ENCODE peak calls at places on chromosomes 4 and X, in six cellular contexts. Q, X, V, W, S and T are unnamed samples.

GRCh38 chr4:8340721-8341680 is 71.4 kb downstream of the HTRA3 start:
- DNase-seq in Q (no peak), X (peak; percentile 86), V (no peak), W (no peak), S (no peak), T (peak; percentile 89)

GRCh38 chr4:172830295-172830764 is 338.3 kb upstream of the GALNT7 start:
- DNase-seq in Q (no peak), X (no peak), V (no peak), W (no peak), S (peak; percentile 48), T (no peak)

GRCh38 chrX:11380187-11380586 is 87.0 kb downstream of the AMELX start:
- DNase-seq in Q (no peak), X (no peak), V (no peak), W (no peak), S (no peak), T (no peak)

GRCh38 chrX:134807039-134807729 is 148.9 kb upstream of the PLAC1 start:
- DNase-seq in Q (peak; percentile 70), X (peak; percentile 81), V (peak; percentile 96), W (peak; percentile 93), S (peak; percentile 94), T (peak; percentile 87)

GRCh38 chrX:139508099-139508498 is 22.4 kb upstream of the F9 start:
- DNase-seq in Q (no peak), X (no peak), V (no peak), W (no peak), S (no peak), T (no peak)

GRCh38 chr4:25861422-25861926 is 1.3 kb downstream of the SEL1L3 start:
- DNase-seq in Q (no peak), X (no peak), V (no peak), W (no peak), S (no peak), T (no peak)

GRCh38 chr4:151569650-151570049 is 160.7 kb downstream of the FHIP1A start:
- DNase-seq in Q (no peak), X (no peak), V (no peak), W (no peak), S (peak; percentile 15), T (no peak)

GRCh38 chr4:25843340-25844097 is 19.3 kb downstream of the SEL1L3 start:
- DNase-seq in Q (no peak), X (peak; percentile 37), V (no peak), W (no peak), S (no peak), T (peak; percentile 23)

GRCh38 chrX:124211312-124211942 is 121.0 kb upstream of the TEX13D start:
- DNase-seq in Q (no peak), X (no peak), V (no peak), W (no peak), S (peak; percentile 37), T (no peak)

GRCh38 chrX:40552768-40553167 is 28.0 kb upstream of the ATP6AP2 start:
- DNase-seq in Q (no peak), X (no peak), V (no peak), W (no peak), S (no peak), T (no peak)

GRCh38 chrX:37599735-37600134 is 28.3 kb downstream of the LANCL3 start:
- DNase-seq in Q (no peak), X (no peak), V (peak; percentile 7), W (no peak), S (no peak), T (no peak)

GRCh38 chr4:15234101-15234500 is 193.7 kb upstream of the C1QTNF7 start:
- DNase-seq in Q (no peak), X (no peak), V (peak; percentile 20), W (no peak), S (no peak), T (no peak)

GRCh38 chr4:16259531-16260246 is 33.4 kb upstream of the TAPT1 start:
- DNase-seq in Q (no peak), X (no peak), V (peak; percentile 73), W (no peak), S (no peak), T (no peak)

GRCh38 chr4:84597450-84597849 is 14.5 kb downstream of the CDS1 start:
- DNase-seq in Q (no peak), X (no peak), V (peak; percentile 46), W (no peak), S (peak; percentile 25), T (no peak)

GRCh38 chr4:128060130-128060619 is 937 bp upstream of the LARP1B start:
- DNase-seq in Q (no peak), X (no peak), V (no peak), W (no peak), S (no peak), T (no peak)

GRCh38 chr4:111636961-111637556 is 508.2 kb upstream of the FAM241A start:
- DNase-seq in Q (no peak), X (no peak), V (no peak), W (no peak), S (no peak), T (no peak)

GRCh38 chr4:70927502-70928139 is 25.5 kb downstream of the MOB1B start:
- DNase-seq in Q (peak; percentile 1), X (no peak), V (no peak), W (peak; percentile 64), S (no peak), T (no peak)

GRCh38 chr4:907691-908437 is 24.3 kb downstream of the GAK start:
- DNase-seq in Q (no peak), X (no peak), V (peak; percentile 50), W (no peak), S (no peak), T (no peak)

GRCh38 chr4:27123050-27123768 is 262.6 kb downstream of the STIM2 start:
- DNase-seq in Q (no peak), X (no peak), V (no peak), W (no peak), S (peak; percentile 50), T (no peak)

GRCh38 chrX:106281383-106281782 is 113.3 kb downstream of the PWWP3B start:
- DNase-seq in Q (no peak), X (no peak), V (no peak), W (no peak), S (no peak), T (no peak)

GRCh38 chr4:87823741-87824140 is 9.0 kb upstream of the MEPE start:
- DNase-seq in Q (no peak), X (no peak), V (no peak), W (no peak), S (no peak), T (no peak)

GRCh38 chrX:12972239-12972638 is 2.7 kb upstream of the TMSB4X start:
- DNase-seq in Q (no peak), X (no peak), V (no peak), W (no peak), S (no peak), T (no peak)

GRCh38 chrX:12972867-12973560 is 1.9 kb upstream of the TMSB4X start:
- DNase-seq in Q (no peak), X (no peak), V (no peak), W (no peak), S (no peak), T (no peak)

GRCh38 chrX:12967711-12968465 is 7.0 kb upstream of the TMSB4X start:
- DNase-seq in Q (no peak), X (no peak), V (no peak), W (no peak), S (no peak), T (no peak)

GRCh38 chrX:12971282-12972003 is 3.5 kb upstream of the TMSB4X start:
- DNase-seq in Q (no peak), X (no peak), V (no peak), W (no peak), S (no peak), T (peak; percentile 38)

GRCh38 chrX:12970691-12971202 is 4.2 kb upstream of the TMSB4X start:
- DNase-seq in Q (no peak), X (no peak), V (no peak), W (no peak), S (peak; percentile 79), T (no peak)
- TF ChIP-seq CTCF in Q (no peak), X (peak; percentile 54), V (peak; percentile 41), W (peak; percentile 65), S (peak; percentile 76), T (peak; percentile 65)

GRCh38 chrX:71198066-71198465 is 25.0 kb upstream of the GJB1 start:
- DNase-seq in Q (no peak), X (no peak), V (no peak), W (no peak), S (no peak), T (no peak)
- H3K4me3 ChIP-seq in Q (peak overlapping the region; percentile 52), X (peak overlapping the region; percentile 7), V (no peak overlapping the region), W (peak overlapping the region; percentile 31), S (no peak overlapping the region), T (peak overlapping the region; percentile 14)

DNA sequence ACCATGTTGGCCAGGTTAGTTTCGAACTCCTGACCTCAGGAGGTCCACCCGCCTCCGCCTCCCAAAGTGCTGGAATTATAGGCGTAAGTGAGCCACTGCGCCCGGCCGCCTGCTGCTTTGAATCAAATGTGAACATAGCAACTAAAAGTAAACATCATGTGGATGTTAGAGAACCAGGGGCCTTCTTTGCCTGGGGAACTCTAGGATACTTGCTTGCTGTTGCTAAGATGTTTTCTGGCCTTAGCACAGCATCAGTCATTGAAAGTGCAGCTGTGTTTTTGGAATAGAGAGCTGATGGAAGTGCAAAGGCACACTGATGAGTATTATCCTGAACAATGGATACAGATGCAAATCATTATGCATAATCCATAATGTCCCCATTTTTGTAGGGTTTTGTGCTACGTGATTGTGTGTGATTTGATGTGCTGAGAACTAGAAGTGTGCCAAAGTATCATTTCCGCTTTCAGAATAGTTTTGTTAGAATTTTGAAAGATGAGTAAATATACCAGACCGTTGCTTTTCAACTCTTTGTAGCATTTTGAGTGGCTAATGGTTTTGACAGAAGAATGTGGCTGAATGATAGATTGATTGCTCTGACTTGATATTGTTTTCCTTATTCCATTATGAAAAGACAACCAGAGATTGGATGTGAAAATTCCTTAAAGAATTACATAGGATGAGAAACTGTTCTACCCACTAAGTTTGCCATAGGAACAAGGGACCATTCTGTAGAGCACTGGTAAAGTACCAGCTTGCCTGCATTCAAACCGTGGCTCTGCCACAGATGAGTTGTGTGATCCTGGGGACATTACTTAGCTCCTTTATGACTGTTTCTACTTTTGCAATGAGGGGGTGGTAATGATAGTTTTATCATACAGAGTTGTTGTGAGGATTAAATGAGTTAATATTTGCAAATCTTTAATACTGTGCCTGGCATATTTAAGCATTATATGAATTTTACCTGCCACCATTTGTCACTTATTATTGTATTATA is 74.7 kb downstream of the REPS2 start:
- DNase-seq in Q (no peak), X (no peak), V (no peak), W (no peak), S (no peak), T (no peak)
- H3K4me1 ChIP-seq in Q (no peaks in the 10 kb centered on the region), X (no peaks in the 10 kb centered on the region), V (no peaks in the 10 kb centered on the region), W (peaks cover 32% of the 10 kb centered on the region), S (peaks cover 3% of the 10 kb centered on the region), T (no peaks in the 10 kb centered on the region)

GRCh38 chr4:89164400-89164799 is 53.1 kb downstream of the TIGD2 start:
- DNase-seq in Q (no peak), X (no peak), V (no peak), W (no peak), S (no peak), T (no peak)
- TF ChIP-seq CTCF in Q (no peak), X (no peak), V (no peak), W (no peak), S (peak; percentile 28), T (no peak)

DNA sequence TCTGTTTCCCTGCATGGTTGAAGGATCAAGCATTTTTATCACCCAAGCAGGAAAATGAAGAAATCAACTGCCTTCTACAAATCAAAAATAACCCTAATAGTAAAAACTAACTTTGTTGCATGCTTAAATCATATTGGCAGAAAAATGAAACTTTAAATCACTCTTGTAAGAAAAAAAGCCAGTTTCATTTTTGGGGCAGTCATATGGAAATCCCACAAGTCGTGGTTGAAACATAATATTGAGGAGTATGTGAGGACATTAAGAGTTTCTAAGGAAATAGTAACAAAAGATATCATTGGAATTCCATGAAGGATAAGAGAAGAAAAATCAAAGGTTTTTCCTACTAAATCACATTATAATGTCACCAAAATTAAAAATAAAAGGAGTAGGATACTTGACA is 8.3 kb downstream of the TEC start:
- DNase-seq in Q (no peak), X (no peak), V (no peak), W (no peak), S (no peak), T (no peak)
- H3K4me3 ChIP-seq in Q (no peak overlapping the region), X (no peak overlapping the region), V (no peak overlapping the region), W (no peak overlapping the region), S (no peak overlapping the region), T (no peak overlapping the region)